ENCODE peak calls at places on chromosome 1, in five cellular contexts. One of them, this sample, is unnamed.

GRCh38 chr1:117275055-117275454 is 64.3 kb upstream of the VTCN1 start:
- DNase-seq in NB4: no peak
- DNase-seq in tibial nerve: no peak
- DNase-seq in A549: no peak
- DNase-seq in ovary: no peak
- DNase-seq in this sample: no peak

GRCh38 chr1:66242646-66243547 is 291.1 kb upstream of the SGIP1 start:
- DNase-seq in NB4: peak; percentile 81
- DNase-seq in tibial nerve: peak; percentile 72
- DNase-seq in A549: peak; percentile 91
- DNase-seq in ovary: peak; percentile 76
- DNase-seq in this sample: peak; percentile 68

GRCh38 chr1:24554714-24555113 is 1.2 kb upstream of the NCMAP start:
- DNase-seq in NB4: no peak
- DNase-seq in tibial nerve: no peak
- DNase-seq in A549: no peak
- DNase-seq in ovary: no peak
- DNase-seq in this sample: no peak

GRCh38 chr1:174726167-174726879 is 273.4 kb upstream of the CACYBP start:
- DNase-seq in NB4: peak; percentile 31
- DNase-seq in tibial nerve: no peak
- DNase-seq in A549: peak; percentile 35
- DNase-seq in ovary: no peak
- DNase-seq in this sample: peak; percentile 44

GRCh38 chr1:167502192-167502551 is 16.2 kb downstream of the CD247 start:
- DNase-seq in NB4: no peak
- DNase-seq in tibial nerve: no peak
- DNase-seq in A549: no peak
- DNase-seq in ovary: no peak
- DNase-seq in this sample: no peak

GRCh38 chr1:99306056-99306455 is 41.8 kb downstream of the PLPPR4 start:
- DNase-seq in NB4: no peak
- DNase-seq in tibial nerve: no peak
- DNase-seq in A549: no peak
- DNase-seq in ovary: no peak
- DNase-seq in this sample: no peak

GRCh38 chr1:26493905-26494304 is 21.7 kb downstream of the HMGN2 start:
- DNase-seq in NB4: no peak
- DNase-seq in tibial nerve: no peak
- DNase-seq in A549: no peak
- DNase-seq in ovary: no peak
- DNase-seq in this sample: no peak

GRCh38 chr1:217370757-217371156 is 260.1 kb downstream of the GPATCH2 start:
- DNase-seq in NB4: no peak
- DNase-seq in tibial nerve: no peak
- DNase-seq in A549: no peak
- DNase-seq in ovary: no peak
- DNase-seq in this sample: no peak

GRCh38 chr1:64062941-64063581 is 140.4 kb upstream of the UBE2U start:
- DNase-seq in NB4: no peak
- DNase-seq in tibial nerve: no peak
- DNase-seq in A549: no peak
- DNase-seq in ovary: no peak
- DNase-seq in this sample: no peak

GRCh38 chr1:32870615-32871363 is at the start of gene FNDC5:
- DNase-seq in NB4: peak; percentile 42
- DNase-seq in tibial nerve: no peak
- DNase-seq in A549: no peak
- DNase-seq in ovary: peak; percentile 65
- DNase-seq in this sample: peak; percentile 33

GRCh38 chr1:29305943-29306342 is 69.6 kb downstream of the PTPRU start:
- DNase-seq in NB4: no peak
- DNase-seq in tibial nerve: no peak
- DNase-seq in A549: no peak
- DNase-seq in ovary: no peak
- DNase-seq in this sample: no peak

GRCh38 chr1:204479387-204480136 is 15.0 kb downstream of the PIK3C2B start:
- DNase-seq in NB4: no peak
- DNase-seq in tibial nerve: no peak
- DNase-seq in A549: no peak
- DNase-seq in ovary: no peak
- DNase-seq in this sample: no peak

GRCh38 chr1:205484985-205485967 is 19.2 kb upstream of the CDK18 start:
- DNase-seq in NB4: peak; percentile 72
- DNase-seq in tibial nerve: no peak
- DNase-seq in A549: peak; percentile 75
- DNase-seq in ovary: peak; percentile 77
- DNase-seq in this sample: peak; percentile 64

GRCh38 chr1:112991721-112992120 is 35.7 kb upstream of the SLC16A1 start:
- DNase-seq in NB4: no peak
- DNase-seq in tibial nerve: no peak
- DNase-seq in A549: no peak
- DNase-seq in ovary: no peak
- DNase-seq in this sample: no peak

GRCh38 chr1:44819257-44819593 is 10.9 kb downstream of the BTBD19 start:
- DNase-seq in NB4: no peak
- DNase-seq in tibial nerve: peak; percentile 12
- DNase-seq in A549: no peak
- DNase-seq in ovary: no peak
- DNase-seq in this sample: no peak

GRCh38 chr1:157495285-157495684 is 57.0 kb downstream of the FCRL5 start:
- DNase-seq in NB4: no peak
- DNase-seq in tibial nerve: no peak
- DNase-seq in A549: no peak
- DNase-seq in ovary: no peak
- DNase-seq in this sample: no peak

GRCh38 chr1:10401281-10401680 is 2.4 kb downstream of the PGD start:
- DNase-seq in NB4: no peak
- DNase-seq in tibial nerve: no peak
- DNase-seq in A549: no peak
- DNase-seq in ovary: no peak
- DNase-seq in this sample: no peak

GRCh38 chr1:93369734-93370133 is 24.0 kb downstream of the DR1 start:
- DNase-seq in NB4: no peak
- DNase-seq in tibial nerve: no peak
- DNase-seq in A549: no peak
- DNase-seq in ovary: no peak
- DNase-seq in this sample: no peak

GRCh38 chr1:216600730-216601426 is 122.4 kb downstream of the ESRRG start:
- DNase-seq in NB4: no peak
- DNase-seq in tibial nerve: peak; percentile 40
- DNase-seq in A549: peak; percentile 81
- DNase-seq in ovary: peak; percentile 74
- DNase-seq in this sample: peak; percentile 92

GRCh38 chr1:34786521-34787325 is 5.7 kb downstream of the GJB3 start:
- DNase-seq in NB4: peak; percentile 71
- DNase-seq in tibial nerve: peak; percentile 31
- DNase-seq in A549: peak; percentile 58
- DNase-seq in ovary: peak; percentile 52
- DNase-seq in this sample: peak; percentile 65

GRCh38 chr1:83692524-83693336 is 306.2 kb downstream of the TTLL7 start:
- DNase-seq in NB4: no peak
- DNase-seq in tibial nerve: no peak
- DNase-seq in A549: no peak
- DNase-seq in ovary: no peak
- DNase-seq in this sample: no peak

GRCh38 chr1:117565083-117565556 is 40.7 kb upstream of the TENT5C start:
- DNase-seq in NB4: no peak
- DNase-seq in tibial nerve: no peak
- DNase-seq in A549: no peak
- DNase-seq in ovary: no peak
- DNase-seq in this sample: no peak

GRCh38 chr1:229022595-229023350 is 248.1 kb upstream of the RAB4A start:
- DNase-seq in NB4: peak; percentile 68
- DNase-seq in tibial nerve: peak; percentile 45
- DNase-seq in A549: no peak
- DNase-seq in ovary: no peak
- DNase-seq in this sample: no peak

GRCh38 chr1:193019442-193020026 is 39.6 kb downstream of the UCHL5 start:
- DNase-seq in NB4: peak; percentile 61
- DNase-seq in tibial nerve: no peak
- DNase-seq in A549: peak; percentile 63
- DNase-seq in ovary: no peak
- DNase-seq in this sample: peak; percentile 64

GRCh38 chr1:170891872-170892271 is 43.5 kb upstream of the MROH9 start:
- DNase-seq in NB4: no peak
- DNase-seq in tibial nerve: no peak
- DNase-seq in A549: no peak
- DNase-seq in ovary: no peak
- DNase-seq in this sample: no peak

GRCh38 chr1:209830722-209831121 is 3.0 kb downstream of the UTP25 start:
- DNase-seq in NB4: no peak
- DNase-seq in tibial nerve: no peak
- DNase-seq in A549: no peak
- DNase-seq in ovary: no peak
- DNase-seq in this sample: no peak

GRCh38 chr1:223273511-223273910 is 90.5 kb downstream of the SUSD4 start:
- DNase-seq in NB4: no peak
- DNase-seq in tibial nerve: no peak
- DNase-seq in A549: no peak
- DNase-seq in ovary: no peak
- DNase-seq in this sample: no peak

GRCh38 chr1:55378582-55378981 is 163.4 kb upstream of the USP24 start:
- DNase-seq in NB4: peak; percentile 22
- DNase-seq in tibial nerve: no peak
- DNase-seq in A549: peak; percentile 48
- DNase-seq in ovary: peak; percentile 27
- DNase-seq in this sample: peak; percentile 31

GRCh38 chr1:234620786-234621468 is 10.9 kb upstream of the IRF2BP2 start:
- DNase-seq in NB4: no peak
- DNase-seq in tibial nerve: no peak
- DNase-seq in A549: no peak
- DNase-seq in ovary: no peak
- DNase-seq in this sample: no peak

GRCh38 chr1:234620272-234620711 is 10.3 kb upstream of the IRF2BP2 start:
- DNase-seq in NB4: peak; percentile 16
- DNase-seq in tibial nerve: no peak
- DNase-seq in A549: no peak
- DNase-seq in ovary: no peak
- DNase-seq in this sample: no peak

GRCh38 chr1:234618726-234619049 is 8.7 kb upstream of the IRF2BP2 start:
- DNase-seq in NB4: no peak
- DNase-seq in tibial nerve: no peak
- DNase-seq in A549: no peak
- DNase-seq in ovary: no peak
- DNase-seq in this sample: no peak

GRCh38 chr1:234619071-234619480 is 9.1 kb upstream of the IRF2BP2 start:
- DNase-seq in NB4: no peak
- DNase-seq in tibial nerve: no peak
- DNase-seq in A549: no peak
- DNase-seq in ovary: no peak
- DNase-seq in this sample: no peak

GRCh38 chr1:234619794-234620247 is 9.8 kb upstream of the IRF2BP2 start:
- DNase-seq in NB4: peak; percentile 30
- DNase-seq in tibial nerve: no peak
- DNase-seq in A549: peak; percentile 35
- DNase-seq in ovary: no peak
- DNase-seq in this sample: no peak
- TF ChIP-seq POLR2A in NB4: no peak
- TF ChIP-seq POLR2A in tibial nerve: no peak
- TF ChIP-seq POLR2A in A549: no peak
- TF ChIP-seq POLR2A in ovary: no peak
- TF ChIP-seq POLR2A in this sample: no peak

DNA sequence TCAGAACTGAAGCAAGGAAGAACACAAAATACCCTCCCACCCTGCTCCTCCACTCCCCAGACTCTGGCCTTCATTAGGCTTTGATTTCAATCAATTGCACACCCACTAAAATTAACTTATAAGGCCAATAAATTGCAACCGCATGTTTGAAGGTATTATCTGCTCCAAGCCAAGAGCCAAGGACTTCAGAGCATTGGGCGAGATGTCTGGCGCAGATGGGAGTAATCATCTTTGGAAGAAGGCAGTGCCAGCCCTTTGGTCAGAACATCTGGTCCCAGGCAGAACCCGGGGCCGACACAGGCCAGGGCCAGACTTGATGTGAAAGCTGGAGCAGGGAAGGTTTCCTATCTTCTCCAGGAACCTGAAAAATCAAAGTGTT is 60.0 kb downstream of the SLC66A1 start:
- DNase-seq in NB4: no peak
- DNase-seq in tibial nerve: no peak
- DNase-seq in A549: no peak
- DNase-seq in ovary: no peak
- DNase-seq in this sample: no peak
- TF ChIP-seq POLR2A in NB4: no peak
- TF ChIP-seq POLR2A in tibial nerve: no peak
- TF ChIP-seq POLR2A in A549: no peak
- TF ChIP-seq POLR2A in ovary: no peak
- TF ChIP-seq POLR2A in this sample: no peak

GRCh38 chr1:91500756-91501526 is at the start of gene CDC7:
- DNase-seq in NB4: peak; percentile 94
- DNase-seq in tibial nerve: peak; percentile 74
- DNase-seq in A549: peak; percentile 89
- DNase-seq in ovary: peak; percentile 95
- DNase-seq in this sample: peak; percentile 94
- TF ChIP-seq POLR2A in NB4: peak; percentile 76
- TF ChIP-seq POLR2A in tibial nerve: peak; percentile 9
- TF ChIP-seq POLR2A in A549: peak; percentile 64
- TF ChIP-seq POLR2A in ovary: peak; percentile 35
- TF ChIP-seq POLR2A in this sample: peak; percentile 94

GRCh38 chr1:40096977-40097782 is at the start of gene PPT1:
- DNase-seq in NB4: peak; percentile 79
- DNase-seq in tibial nerve: peak; percentile 55
- DNase-seq in A549: peak; percentile 71
- DNase-seq in ovary: peak; percentile 70
- DNase-seq in this sample: peak; percentile 83
- TF ChIP-seq POLR2A in NB4: peak; percentile 51
- TF ChIP-seq POLR2A in tibial nerve: no peak
- TF ChIP-seq POLR2A in A549: peak; percentile 77
- TF ChIP-seq POLR2A in ovary: no peak
- TF ChIP-seq POLR2A in this sample: peak; percentile 65

DNA sequence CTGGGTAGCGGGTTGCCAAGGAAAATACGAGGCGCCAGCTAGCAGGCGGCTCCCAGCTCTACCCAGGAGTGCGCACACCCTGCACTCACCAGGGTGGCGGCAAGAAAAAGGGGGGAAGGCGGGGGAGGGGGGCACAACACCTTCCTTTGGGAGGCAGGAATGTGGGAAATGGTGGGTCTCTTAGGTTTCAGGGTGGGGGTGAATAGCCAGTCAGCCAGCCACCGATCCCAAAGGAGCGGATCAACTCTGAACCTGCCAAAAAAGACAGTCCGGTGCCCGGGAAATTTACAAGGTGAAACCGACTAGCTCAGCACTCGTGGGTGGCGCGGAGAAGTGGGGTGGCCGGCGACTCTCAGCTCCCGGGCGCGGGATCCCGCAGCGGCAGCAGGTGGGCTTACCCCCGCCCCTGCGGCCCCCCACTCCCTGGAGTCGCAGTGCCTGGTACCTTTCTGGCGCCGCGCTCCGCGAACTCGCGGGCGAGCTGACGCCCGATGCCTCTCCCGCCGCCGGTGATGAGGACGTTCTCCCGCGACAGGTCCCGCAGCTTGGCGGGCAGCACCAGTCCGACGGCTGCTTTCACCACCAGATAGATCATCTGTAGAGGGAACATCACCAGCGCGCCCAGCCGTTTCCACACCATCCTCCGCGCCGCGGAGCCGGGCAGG is 1.2 kb downstream of the DHRS3 start:
- DNase-seq in NB4: peak; percentile 45
- DNase-seq in tibial nerve: no peak
- DNase-seq in A549: no peak
- DNase-seq in ovary: peak; percentile 63
- DNase-seq in this sample: peak; percentile 53
- TF ChIP-seq POLR2A in NB4: no peak
- TF ChIP-seq POLR2A in tibial nerve: no peak
- TF ChIP-seq POLR2A in A549: peak; percentile 21
- TF ChIP-seq POLR2A in ovary: no peak
- TF ChIP-seq POLR2A in this sample: no peak

This sample was measured in erythroblast.